ENCODE peak calls at places on chromosomes 7 and 10, in six cellular contexts. Z is iPS-NIHi11; W is AG09319; R is AG04449; E is activated T-cell treated with anti-CD3 and anti-CD28 coated beads, Interleukin-2, amount 50 U/mL, for 72 hours; D is transverse colon. B is an unnamed sample.

GRCh38 chr7:1468899-1469298 is 9.6 kb upstream of the MICALL2 start:
- DNase-seq in Z (no peak), W (no peak), R (no peak), E (no peak), D (no peak), B (no peak)

GRCh38 chr7:98204670-98205069 is 6.6 kb upstream of the BHLHA15 start:
- DNase-seq in Z (no peak), W (no peak), R (no peak), E (no peak), D (no peak), B (no peak)

GRCh38 chr10:68208424-68209042 is 23.4 kb downstream of the ATOH7 start:
- DNase-seq in Z (peak; percentile 80), W (peak; percentile 44), R (no peak), E (peak; percentile 21), D (peak; percentile 71), B (no peak)

GRCh38 chr10:21069278-21069677 is 172.2 kb upstream of the NEBL start:
- DNase-seq in Z (no peak), W (no peak), R (no peak), E (no peak), D (no peak), B (no peak)

GRCh38 chr10:2835950-2836349 is 231.4 kb upstream of the PFKP start:
- DNase-seq in Z (no peak), W (no peak), R (no peak), E (no peak), D (no peak), B (no peak)

GRCh38 chr10:15106352-15107013 is 9.3 kb downstream of the RPP38 start:
- DNase-seq in Z (peak; percentile 77), W (no peak), R (no peak), E (peak; percentile 74), D (peak; percentile 82), B (peak; percentile 54)

GRCh38 chr10:122154733-122155366 is 116.2 kb upstream of the BTBD16 start:
- DNase-seq in Z (peak; percentile 65), W (peak; percentile 59), R (no peak), E (no peak), D (no peak), B (no peak)

GRCh38 chr10:4150676-4151075 is 365.7 kb upstream of the KLF6 start:
- DNase-seq in Z (no peak), W (no peak), R (no peak), E (no peak), D (no peak), B (no peak)

GRCh38 chr10:78416031-78416800 is 382.6 kb downstream of the RPS24 start:
- DNase-seq in Z (no peak), W (no peak), R (peak; percentile 60), E (no peak), D (no peak), B (no peak)

GRCh38 chr7:91883676-91884362 is 3.3 kb upstream of the MTERF1 start:
- DNase-seq in Z (no peak), W (no peak), R (no peak), E (no peak), D (no peak), B (no peak)

GRCh38 chr7:149822353-149822943 is 15.7 kb upstream of the ZNF862 start:
- DNase-seq in Z (peak; percentile 23), W (no peak), R (no peak), E (no peak), D (no peak), B (no peak)

GRCh38 chr7:2709553-2710165 is 21.7 kb downstream of the AMZ1 start:
- DNase-seq in Z (peak; percentile 96), W (no peak), R (no peak), E (peak; percentile 90), D (peak; percentile 85), B (peak; percentile 75)

GRCh38 chr10:17616403-17617030 is 657 bp downstream of the HACD1 start:
- DNase-seq in Z (peak; percentile 88), W (no peak), R (no peak), E (peak; percentile 40), D (peak; percentile 68), B (peak; percentile 15)

GRCh38 chr10:103765981-103766380 is 89.4 kb downstream of the SH3PXD2A start:
- DNase-seq in Z (no peak), W (no peak), R (no peak), E (peak; percentile 86), D (no peak), B (peak; percentile 31)

GRCh38 chr10:43623351-43623750 is 17.1 kb downstream of the ZNF485 start:
- DNase-seq in Z (no peak), W (no peak), R (no peak), E (no peak), D (no peak), B (no peak)

GRCh38 chr10:3111626-3112220 is 44.4 kb downstream of the PFKP start:
- DNase-seq in Z (no peak), W (no peak), R (no peak), E (no peak), D (no peak), B (no peak)

GRCh38 chr7:37117261-37117660 is 331.4 kb downstream of the ELMO1 start:
- DNase-seq in Z (peak; percentile 66), W (no peak), R (no peak), E (no peak), D (no peak), B (no peak)

GRCh38 chr10:117541909-117542705 is 439 bp upstream of the EMX2 start:
- DNase-seq in Z (peak; percentile 87), W (peak; percentile 69), R (peak; percentile 93), E (peak; percentile 21), D (no peak), B (no peak)